ENCODE peak calls at places on chromosomes 12 and 14, in six cellular contexts. One of them, this sample, is unnamed.
A peak's percentile ranks its signal among the peaks of the same experiment; 100 is the strongest.

GRCh38 chr12:26461799-26462198 is 266.4 kb downstream of the SSPN start:
- DNase-seq in K562: no peak
- DNase-seq in GM12878: no peak
- DNase-seq in H1: no peak
- DNase-seq in HCT116: no peak
- DNase-seq in GM23338: no peak
- DNase-seq in this sample: no peak

GRCh38 chr12:7542813-7543212 is 39.2 kb upstream of the CD163 start:
- DNase-seq in HCT116: no peak
- DNase-seq in GM23338: no peak
- DNase-seq in H1: no peak
- DNase-seq in K562: no peak
- DNase-seq in GM12878: no peak
- DNase-seq in this sample: no peak

GRCh38 chr12:81811066-81811777 is 52.1 kb upstream of the PPFIA2 start:
- DNase-seq in H1: no peak
- DNase-seq in GM23338: peak; percentile 47
- DNase-seq in K562: no peak
- DNase-seq in HCT116: no peak
- DNase-seq in GM12878: no peak
- DNase-seq in this sample: no peak

GRCh38 chr14:23269193-23269592 is 16.7 kb downstream of the HOMEZ start:
- DNase-seq in GM23338: no peak
- DNase-seq in K562: no peak
- DNase-seq in HCT116: no peak
- DNase-seq in GM12878: no peak
- DNase-seq in H1: no peak
- DNase-seq in this sample: no peak

GRCh38 chr12:110180591-110181005 is 56.4 kb downstream of the IFT81 start:
- DNase-seq in H1: no peak
- DNase-seq in GM12878: no peak
- DNase-seq in GM23338: no peak
- DNase-seq in K562: no peak
- DNase-seq in HCT116: no peak
- DNase-seq in this sample: no peak

GRCh38 chr14:22995889-22996611 is 13.7 kb upstream of the AJUBA start:
- DNase-seq in GM23338: no peak
- DNase-seq in H1: no peak
- DNase-seq in HCT116: no peak
- DNase-seq in GM12878: no peak
- DNase-seq in K562: no peak
- DNase-seq in this sample: no peak

GRCh38 chr14:105041841-105042765 is 21.2 kb upstream of the CDCA4 start:
- DNase-seq in H1: no peak
- DNase-seq in GM12878: no peak
- DNase-seq in GM23338: no peak
- DNase-seq in HCT116: no peak
- DNase-seq in K562: no peak
- DNase-seq in this sample: no peak

GRCh38 chr12:83389237-83389996 is 702.7 kb downstream of the TMTC2 start:
- DNase-seq in HCT116: peak; percentile 18
- DNase-seq in GM23338: peak; percentile 80
- DNase-seq in K562: no peak
- DNase-seq in H1: peak; percentile 62
- DNase-seq in GM12878: no peak
- DNase-seq in this sample: no peak

GRCh38 chr14:92033433-92033832 is 6.4 kb downstream of the TRIP11 start:
- DNase-seq in GM12878: no peak
- DNase-seq in K562: no peak
- DNase-seq in H1: no peak
- DNase-seq in GM23338: no peak
- DNase-seq in HCT116: no peak
- DNase-seq in this sample: no peak

GRCh38 chr12:92961949-92962348 is 32.9 kb upstream of the EEA1 start:
- DNase-seq in GM23338: no peak
- DNase-seq in K562: no peak
- DNase-seq in GM12878: no peak
- DNase-seq in HCT116: no peak
- DNase-seq in H1: no peak
- DNase-seq in this sample: no peak

GRCh38 chr14:31897581-31898186 is 179.4 kb upstream of the ARHGAP5 start:
- DNase-seq in K562: no peak
- DNase-seq in GM23338: no peak
- DNase-seq in GM12878: no peak
- DNase-seq in HCT116: no peak
- DNase-seq in H1: no peak
- DNase-seq in this sample: no peak

GRCh38 chr12:94098466-94098865 is 49.9 kb upstream of the PLXNC1 start:
- DNase-seq in GM12878: no peak
- DNase-seq in HCT116: no peak
- DNase-seq in H1: no peak
- DNase-seq in GM23338: no peak
- DNase-seq in K562: no peak
- DNase-seq in this sample: no peak

GRCh38 chr12:63889236-63889635 is 44.7 kb downstream of the SRGAP1 start:
- DNase-seq in GM23338: no peak
- DNase-seq in H1: no peak
- DNase-seq in K562: no peak
- DNase-seq in HCT116: no peak
- DNase-seq in GM12878: no peak
- DNase-seq in this sample: no peak

GRCh38 chr14:70726651-70727375 is 82.5 kb downstream of the MAP3K9 start:
- DNase-seq in H1: no peak
- DNase-seq in K562: no peak
- DNase-seq in HCT116: no peak
- DNase-seq in GM12878: no peak
- DNase-seq in GM23338: no peak
- DNase-seq in this sample: no peak

GRCh38 chr14:87000071-87000470 is 992.9 kb downstream of the GALC start:
- DNase-seq in K562: no peak
- DNase-seq in H1: no peak
- DNase-seq in HCT116: no peak
- DNase-seq in GM23338: no peak
- DNase-seq in GM12878: no peak
- DNase-seq in this sample: no peak

GRCh38 chr14:89477391-89477790 is 60.4 kb upstream of the FOXN3 start:
- DNase-seq in HCT116: no peak
- DNase-seq in GM12878: no peak
- DNase-seq in GM23338: no peak
- DNase-seq in K562: no peak
- DNase-seq in H1: no peak
- DNase-seq in this sample: no peak

GRCh38 chr14:95664546-95664945 is 21.7 kb upstream of the TCL1B start:
- DNase-seq in H1: no peak
- DNase-seq in K562: no peak
- DNase-seq in GM12878: no peak
- DNase-seq in GM23338: no peak
- DNase-seq in HCT116: no peak
- DNase-seq in this sample: no peak

GRCh38 chr14:49497725-49498348 is 88.3 kb downstream of the RPS29 start:
- DNase-seq in H1: no peak
- DNase-seq in K562: peak; percentile 58
- DNase-seq in GM12878: peak; percentile 21
- DNase-seq in HCT116: peak; percentile 72
- DNase-seq in GM23338: peak; percentile 94
- DNase-seq in this sample: peak; percentile 82

GRCh38 chr14:92491782-92492181 is 21.8 kb upstream of the RIN3 start:
- DNase-seq in K562: no peak
- DNase-seq in HCT116: no peak
- DNase-seq in H1: no peak
- DNase-seq in GM23338: no peak
- DNase-seq in GM12878: no peak
- DNase-seq in this sample: no peak

GRCh38 chr12:68420225-68421008 is 88.3 kb upstream of the MDM1 start:
- DNase-seq in HCT116: no peak
- DNase-seq in GM23338: no peak
- DNase-seq in K562: no peak
- DNase-seq in H1: no peak
- DNase-seq in GM12878: no peak
- DNase-seq in this sample: no peak

GRCh38 chr12:48199784-48200198 is 3.3 kb downstream of the OR10AD1 start:
- DNase-seq in GM23338: peak; percentile 21
- DNase-seq in H1: no peak
- DNase-seq in HCT116: no peak
- DNase-seq in GM12878: no peak
- DNase-seq in K562: no peak
- DNase-seq in this sample: no peak

GRCh38 chr12:51062631-51063397 is 14.7 kb downstream of the LETMD1 start:
- DNase-seq in GM23338: no peak
- DNase-seq in GM12878: no peak
- DNase-seq in HCT116: no peak
- DNase-seq in K562: no peak
- DNase-seq in H1: no peak
- DNase-seq in this sample: no peak
- TF ChIP-seq POLR2AphosphoS5 in GM23338: no peak
- TF ChIP-seq POLR2AphosphoS5 in GM12878: no peak
- TF ChIP-seq POLR2AphosphoS5 in HCT116: no peak
- TF ChIP-seq POLR2AphosphoS5 in K562: no peak
- TF ChIP-seq POLR2AphosphoS5 in H1: no peak
- TF ChIP-seq POLR2AphosphoS5 in this sample: no peak

GRCh38 chr12:53967451-53968059 is 5.4 kb upstream of the HOXC11 start:
- DNase-seq in H1: no peak
- DNase-seq in GM12878: no peak
- DNase-seq in K562: no peak
- DNase-seq in HCT116: no peak
- DNase-seq in GM23338: no peak
- DNase-seq in this sample: no peak
- TF ChIP-seq EZH2 in H1: no peak
- TF ChIP-seq EZH2 in GM12878: no peak
- TF ChIP-seq EZH2 in K562: no peak
- TF ChIP-seq EZH2 in HCT116: no peak
- TF ChIP-seq EZH2 in GM23338: peak; percentile 53
- TF ChIP-seq EZH2 in this sample: no peak

DNA sequence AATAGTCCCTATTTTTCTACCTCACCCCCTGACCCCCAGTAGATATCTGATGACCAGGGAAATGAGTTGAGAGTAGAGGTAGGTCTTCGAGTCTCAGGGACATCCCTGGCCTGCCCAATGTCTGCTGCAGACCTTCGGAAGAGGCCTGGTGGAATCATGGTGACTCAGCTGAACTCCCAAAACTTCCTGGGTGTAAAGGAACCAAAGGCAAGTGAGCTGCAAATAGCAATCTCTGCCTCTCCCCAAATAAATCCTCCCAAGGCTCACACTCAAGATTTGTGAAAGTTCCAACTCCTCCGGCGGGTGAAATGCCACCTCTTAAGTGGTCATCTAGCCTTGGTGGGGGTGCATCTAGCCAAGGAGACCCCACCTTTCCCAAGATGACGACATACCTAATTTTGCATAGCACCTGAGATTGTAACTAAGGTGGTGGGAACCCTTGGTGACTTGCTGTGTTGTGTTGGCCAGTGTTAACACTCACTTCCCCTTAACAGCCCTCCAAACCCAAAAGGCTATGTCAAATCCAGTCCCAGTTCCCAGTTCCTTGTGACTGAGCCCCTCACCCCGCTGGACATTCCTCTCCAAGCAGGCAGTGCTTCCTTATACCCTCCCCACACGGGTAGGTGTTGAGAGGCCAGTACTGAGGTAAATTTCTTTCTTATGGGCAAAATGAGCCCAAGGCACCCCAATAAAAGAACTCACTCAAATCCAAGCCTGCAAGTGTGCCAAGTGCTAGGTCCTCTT is 6.2 kb downstream of the ZFP36L1 start:
- DNase-seq in H1: peak; percentile 60
- DNase-seq in K562: no peak
- DNase-seq in GM23338: peak; percentile 62
- DNase-seq in GM12878: no peak
- DNase-seq in HCT116: no peak
- DNase-seq in this sample: no peak
- TF ChIP-seq POLR2AphosphoS5 in H1: peak; percentile 80
- TF ChIP-seq POLR2AphosphoS5 in K562: no peak
- TF ChIP-seq POLR2AphosphoS5 in GM23338: peak; percentile 83
- TF ChIP-seq POLR2AphosphoS5 in GM12878: peak; percentile 94
- TF ChIP-seq POLR2AphosphoS5 in HCT116: no peak
- TF ChIP-seq POLR2AphosphoS5 in this sample: peak; percentile 28

GRCh38 chr14:54567634-54568561 is 970 bp downstream of the SAMD4A start:
- DNase-seq in HCT116: no peak
- DNase-seq in K562: peak; percentile 21
- DNase-seq in GM12878: no peak
- DNase-seq in H1: peak; percentile 77
- DNase-seq in GM23338: peak; percentile 81
- DNase-seq in this sample: no peak
- TF ChIP-seq EZH2 in HCT116: no peak
- TF ChIP-seq EZH2 in K562: no peak
- TF ChIP-seq EZH2 in GM12878: no peak
- TF ChIP-seq EZH2 in H1: no peak
- TF ChIP-seq EZH2 in GM23338: no peak
- TF ChIP-seq EZH2 in this sample: no peak

DNA sequence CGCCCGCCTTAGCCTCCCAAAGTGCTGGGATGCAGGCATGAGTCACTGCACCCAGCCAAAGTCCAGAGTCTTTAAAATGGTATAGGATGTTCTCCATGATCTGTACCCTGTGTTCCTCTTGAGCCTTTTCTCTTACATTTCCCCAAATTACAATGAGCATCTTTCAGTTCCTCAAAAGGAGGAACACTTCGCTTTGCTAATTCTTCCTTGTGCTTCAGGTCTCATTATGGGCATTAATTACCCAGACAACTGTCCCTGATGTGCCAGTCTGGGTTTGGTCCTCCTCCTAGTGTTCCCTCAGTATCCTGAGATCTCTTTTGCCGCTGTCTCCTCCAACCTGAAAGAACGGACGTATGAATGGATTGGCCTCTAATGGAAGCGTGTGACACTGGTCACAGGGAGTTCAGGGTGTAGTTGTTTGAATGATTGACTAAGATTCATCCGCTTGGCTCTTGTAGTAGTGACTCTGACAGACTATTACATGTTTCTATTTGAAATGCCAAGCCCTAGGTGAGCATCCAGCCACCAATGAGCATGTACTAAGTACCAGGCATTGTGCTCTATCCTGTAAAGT is 8.2 kb downstream of the PRKCH start:
- DNase-seq in GM23338: no peak
- DNase-seq in K562: no peak
- DNase-seq in GM12878: peak; percentile 59
- DNase-seq in HCT116: no peak
- DNase-seq in H1: no peak
- DNase-seq in this sample: no peak
- TF ChIP-seq POLR2AphosphoS5 in GM23338: no peak
- TF ChIP-seq POLR2AphosphoS5 in K562: no peak
- TF ChIP-seq POLR2AphosphoS5 in GM12878: no peak
- TF ChIP-seq POLR2AphosphoS5 in HCT116: no peak
- TF ChIP-seq POLR2AphosphoS5 in H1: no peak
- TF ChIP-seq POLR2AphosphoS5 in this sample: no peak

DNA sequence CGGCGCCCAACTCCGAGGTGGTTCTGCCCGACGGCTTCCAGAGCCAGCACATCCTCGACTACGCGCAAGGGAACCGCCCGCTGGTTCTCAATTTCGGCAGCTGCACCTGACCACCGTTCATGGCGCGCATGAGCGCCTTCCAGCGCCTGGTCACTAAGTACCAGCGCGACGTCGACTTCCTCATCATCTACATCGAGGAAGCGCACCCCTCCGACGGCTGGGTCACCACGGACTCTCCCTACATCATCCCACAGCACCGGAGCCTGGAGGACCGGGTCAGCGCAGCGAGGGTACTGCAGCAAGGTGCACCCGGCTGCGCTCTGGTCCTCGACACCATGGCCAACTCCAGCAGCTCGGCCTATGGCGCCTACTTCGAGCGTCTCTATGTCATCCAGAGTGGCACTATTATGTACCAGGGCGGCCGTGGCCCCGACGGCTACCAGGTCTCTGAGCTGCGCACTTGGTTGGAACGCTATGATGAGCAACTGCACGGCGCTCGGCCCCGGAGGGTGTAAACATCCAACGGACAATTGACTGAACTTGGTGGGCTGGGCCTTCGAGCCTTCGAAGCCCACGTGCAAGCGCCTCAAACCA is 699 bp downstream of the DIO3 start:
- DNase-seq in HCT116: no peak
- DNase-seq in GM12878: no peak
- DNase-seq in GM23338: peak; percentile 17
- DNase-seq in K562: no peak
- DNase-seq in H1: no peak
- DNase-seq in this sample: no peak
- TF ChIP-seq EZH2 in HCT116: no peak
- TF ChIP-seq EZH2 in GM12878: no peak
- TF ChIP-seq EZH2 in GM23338: peak; percentile 10
- TF ChIP-seq EZH2 in K562: no peak
- TF ChIP-seq EZH2 in H1: peak; percentile 58
- TF ChIP-seq EZH2 in this sample: no peak

This sample was measured in SK-N-MC.